ENCODE peak calls at places on chromosomes 6 and 20, in five cellular contexts. A is KBM-7; U is T1000; L is NCI-H2107; B is stimulated activated CD4-positive, alpha-beta T cell treated with anti-CD3 and anti-CD28 coated beads, Interleukin-4, amount 100 ng/mL, for 1 hour. T is an unnamed sample.

GRCh38 chr6:132797975-132798819 is at the start of gene SLC18B1:
- DNase-seq in A (peak), U (peak), L (no peak), B (peak), T (peak)

GRCh38 chr6:109309917-109310316 is 72.3 kb downstream of the CD164 start:
- DNase-seq in A (no peak), U (no peak), L (no peak), B (no peak), T (no peak)

GRCh38 chr20:57108742-57109141 is 157.7 kb downstream of the BMP7 start:
- DNase-seq in A (no peak), U (no peak), L (no peak), B (no peak), T (no peak)

GRCh38 chr20:29408034-29408695 is 1849.3 kb upstream of the DEFB115 start:
- DNase-seq in A (no peak), U (no peak), L (no peak), B (no peak), T (no peak)

GRCh38 chr6:109455502-109456282 is at the start of gene MICAL1:
- DNase-seq in A (peak), U (peak), L (peak), B (peak), T (peak)

GRCh38 chr6:168118935-168119334 is 39.9 kb upstream of the FRMD1 start:
- DNase-seq in A (no peak), U (no peak), L (no peak), B (no peak), T (no peak)

GRCh38 chr20:2817341-2817726 is 1.2 kb downstream of the TMEM239 start:
- DNase-seq in A (no peak), U (no peak), L (no peak), B (no peak), T (no peak)

GRCh38 chr6:27867941-27868705 is 44.1 kb downstream of the OR2B2 start:
- DNase-seq in A (no peak), U (no peak), L (no peak), B (no peak), T (no peak)

GRCh38 chr20:35618372-35619131 is 2.9 kb downstream of the SPAG4 start:
- DNase-seq in A (no peak), U (no peak), L (no peak), B (peak), T (peak)

GRCh38 chr6:118709859-118710350 is 58.5 kb upstream of the CEP85L start:
- DNase-seq in A (peak), U (no peak), L (no peak), B (peak), T (no peak)

GRCh38 chr6:164150221-164150620 is 735.7 kb downstream of the QKI start:
- DNase-seq in A (no peak), U (no peak), L (no peak), B (no peak), T (no peak)